ENCODE peak calls at places on chromosomes 7 and 10, in nine cellular contexts. H is activated CD4-positive, alpha-beta T cell treated with anti-CD3 and anti-CD28 coated beads, Interleukin-2, amount 50 U/mL, for 1 hour; W is iris pigment epithelial cell; Q is keratinocyte; J is activated naive CD4-positive, alpha-beta T cell; F is NCI-H1417; I is colonic mucosa; G is activated CD8-positive, alpha-beta memory T cell treated with anti-CD3 and anti-CD28 coated beads for 1 hour; B is NCI-H774. V is an unnamed sample.

GRCh38 chr7:26369519-26370385 is 78.1 kb downstream of the SNX10 start:
- DNase-seq in H (no peak), G (no peak), B (peak; percentile 56), J (no peak), Q (no peak), I (peak; percentile 62), F (peak; percentile 93), W (peak; percentile 33), V (no peak)

GRCh38 chr10:34666008-34666700 is 148.9 kb downstream of the PARD3 start:
- DNase-seq in I (peak; percentile 38), W (peak; percentile 96), F (no peak), H (no peak), B (no peak), G (no peak), Q (peak; percentile 83), J (no peak), V (peak; percentile 76)

GRCh38 chr7:37683263-37684120 is at the start of gene GPR141:
- DNase-seq in Q (no peak), W (no peak), F (no peak), H (no peak), G (no peak), J (no peak), B (no peak), I (no peak), V (peak; percentile 58)

GRCh38 chr7:44213872-44214595 is 13.3 kb downstream of the YKT6 start:
- DNase-seq in H (no peak), G (no peak), B (peak; percentile 17), Q (no peak), F (peak; percentile 83), I (no peak), J (no peak), W (peak; percentile 43), V (peak; percentile 12)

GRCh38 chr10:17145239-17145638 is 15.6 kb upstream of the CUBN start:
- DNase-seq in Q (no peak), H (no peak), W (no peak), I (no peak), F (no peak), G (no peak), J (no peak), B (no peak), V (no peak)

GRCh38 chr10:130463104-130463875 is 327.1 kb downstream of the GLRX3 start:
- DNase-seq in H (no peak), G (no peak), Q (no peak), F (no peak), B (no peak), J (no peak), W (no peak), I (no peak), V (no peak)

GRCh38 chr10:114566064-114566463 is 92.0 kb downstream of the ABLIM1 start:
- DNase-seq in G (no peak), H (no peak), J (no peak), Q (no peak), I (no peak), W (no peak), B (no peak), F (no peak), V (no peak)

GRCh38 chr10:102118867-102119266 is 1.3 kb downstream of the LDB1 start:
- DNase-seq in Q (no peak), B (no peak), G (no peak), I (peak; percentile 70), W (peak; percentile 17), J (no peak), H (no peak), F (peak; percentile 25), V (no peak)

GRCh38 chr10:77959887-77960286 is 33.3 kb upstream of the DLG5 start:
- DNase-seq in Q (no peak), W (no peak), J (no peak), F (no peak), H (no peak), I (no peak), G (no peak), B (no peak), V (no peak)

GRCh38 chr10:48620719-48621118 is 15.8 kb upstream of the ARHGAP22 start:
- DNase-seq in J (no peak), Q (no peak), H (no peak), G (no peak), W (no peak), I (no peak), B (no peak), F (no peak), V (no peak)

GRCh38 chr10:103661198-103661950 is 167.9 kb downstream of the NEURL1 start:
- DNase-seq in W (peak; percentile 96), H (peak; percentile 44), Q (no peak), J (peak; percentile 17), I (peak; percentile 71), F (peak; percentile 86), G (no peak), B (peak; percentile 51), V (peak; percentile 53)

GRCh38 chr7:129914536-129915272 is 38.1 kb downstream of the UBE2H start:
- DNase-seq in H (no peak), J (no peak), Q (no peak), W (peak; percentile 25), F (no peak), G (no peak), B (no peak), I (no peak), V (no peak)

GRCh38 chr10:53108317-53108934 is 335.8 kb upstream of the MBL2 start:
- DNase-seq in F (peak; percentile 41), Q (no peak), B (no peak), J (no peak), H (no peak), W (no peak), I (no peak), G (no peak), V (no peak)

GRCh38 chr7:122803323-122803722 is 82.9 kb downstream of the CADPS2 start:
- DNase-seq in W (peak; percentile 61), J (no peak), Q (no peak), I (no peak), G (no peak), B (no peak), H (no peak), F (peak; percentile 65), V (no peak)

GRCh38 chr10:201328-201771 is 66.1 kb downstream of the ZMYND11 start:
- DNase-seq in F (no peak), J (no peak), B (no peak), Q (no peak), W (peak; percentile 53), G (no peak), I (no peak), H (no peak), V (no peak)

GRCh38 chr7:20666444-20666843 is 51.0 kb downstream of the ABCB5 start:
- DNase-seq in W (no peak), Q (no peak), H (no peak), J (no peak), I (no peak), G (no peak), B (no peak), F (no peak), V (no peak)

GRCh38 chr7:95527033-95527775 is 41.5 kb downstream of the ASB4 start:
- DNase-seq in Q (no peak), B (peak; percentile 53), H (no peak), I (peak; percentile 64), J (no peak), W (peak; percentile 42), G (no peak), F (peak; percentile 86), V (no peak)

GRCh38 chr10:117804470-117805011 is 242.2 kb downstream of the RAB11FIP2 start:
- DNase-seq in I (no peak), W (no peak), F (peak; percentile 46), H (no peak), G (no peak), Q (no peak), B (no peak), J (no peak), V (peak; percentile 61)

GRCh38 chr10:133446979-133447378 is 6.8 kb upstream of the SCART1 start:
- DNase-seq in J (no peak), G (no peak), W (no peak), I (no peak), Q (no peak), B (no peak), H (no peak), F (no peak), V (no peak)

GRCh38 chr10:30583778-30584415 is 45.7 kb downstream of the LYZL2 start:
- DNase-seq in F (no peak), Q (no peak), J (no peak), H (no peak), I (peak; percentile 86), W (peak; percentile 85), G (no peak), B (peak; percentile 9), V (peak; percentile 70)

GRCh38 chr10:30782543-30783461 is 153.2 kb upstream of the LYZL2 start:
- DNase-seq in W (peak; percentile 45), H (no peak), Q (no peak), F (no peak), B (no peak), J (no peak), I (no peak), G (no peak), V (no peak)

GRCh38 chr10:59773088-59773487 is 19.8 kb upstream of the MRLN start:
- DNase-seq in F (no peak), W (no peak), Q (no peak), B (no peak), G (no peak), J (no peak), I (no peak), H (no peak), V (no peak)

GRCh38 chr10:66982792-66983481 is 57.1 kb downstream of the LRRTM3 start:
- DNase-seq in F (peak; percentile 64), H (no peak), G (no peak), W (no peak), J (no peak), I (no peak), B (no peak), Q (no peak), V (no peak)

GRCh38 chr10:13224210-13224995 is 9.8 kb downstream of the UCMA start:
- DNase-seq in I (no peak), B (no peak), F (no peak), Q (no peak), H (no peak), W (no peak), G (no peak), J (no peak), V (no peak)

GRCh38 chr10:57249615-57250281 is 888.7 kb upstream of the ZWINT start:
- DNase-seq in W (no peak), B (no peak), I (no peak), G (no peak), J (no peak), Q (no peak), F (no peak), H (no peak), V (no peak)

GRCh38 chr7:35555386-35555785 is 139.5 kb downstream of the HERPUD2 start:
- DNase-seq in J (no peak), B (no peak), Q (no peak), I (no peak), G (no peak), F (no peak), W (no peak), H (no peak), V (no peak)

GRCh38 chr10:28714401-28715053 is 37.2 kb downstream of the BAMBI start:
- DNase-seq in I (no peak), W (peak; percentile 38), H (no peak), J (no peak), Q (no peak), G (no peak), B (no peak), F (no peak), V (no peak)

GRCh38 chr7:69412331-69413146 is 185.7 kb upstream of the AUTS2 start:
- DNase-seq in B (no peak), I (no peak), J (no peak), Q (no peak), H (no peak), F (no peak), W (peak; percentile 1), G (no peak), V (no peak)

V was measured in kidney epithelial cell.